ENCODE peak calls at places on chromosome 12, in seven cellular contexts. One of them, this sample, is unnamed.

GRCh38 chr12:39103552-39104165 is 198.3 kb upstream of the CPNE8 start:
- DNase-seq in body of pancreas: no peak
- DNase-seq in tibial artery: no peak
- DNase-seq in cardiac muscle cell: peak; percentile 82
- DNase-seq in B cell: peak; percentile 40
- DNase-seq in GM13977: peak; percentile 62
- DNase-seq in tibial nerve: peak; percentile 37
- DNase-seq in this sample: no peak

GRCh38 chr12:8698132-8698829 is 490 bp downstream of the RIMKLB start:
- DNase-seq in B cell: peak; percentile 86
- DNase-seq in tibial nerve: peak; percentile 57
- DNase-seq in tibial artery: peak; percentile 87
- DNase-seq in GM13977: peak; percentile 53
- DNase-seq in body of pancreas: peak; percentile 69
- DNase-seq in cardiac muscle cell: peak; percentile 78
- DNase-seq in this sample: peak; percentile 41

GRCh38 chr12:112198120-112198733 is 72.9 kb downstream of the TRAFD1 start:
- DNase-seq in cardiac muscle cell: peak; percentile 86
- DNase-seq in body of pancreas: peak; percentile 68
- DNase-seq in tibial artery: no peak
- DNase-seq in B cell: peak; percentile 62
- DNase-seq in GM13977: peak; percentile 75
- DNase-seq in tibial nerve: no peak
- DNase-seq in this sample: no peak

GRCh38 chr12:128844031-128844635 is 9.1 kb upstream of the GLT1D1 start:
- DNase-seq in GM13977: no peak
- DNase-seq in tibial artery: no peak
- DNase-seq in tibial nerve: no peak
- DNase-seq in cardiac muscle cell: no peak
- DNase-seq in B cell: peak; percentile 35
- DNase-seq in body of pancreas: no peak
- DNase-seq in this sample: no peak

GRCh38 chr12:53042607-53043454 is 7.0 kb upstream of the TNS2 start:
- DNase-seq in tibial nerve: peak; percentile 5
- DNase-seq in GM13977: no peak
- DNase-seq in B cell: no peak
- DNase-seq in body of pancreas: no peak
- DNase-seq in tibial artery: no peak
- DNase-seq in cardiac muscle cell: no peak
- DNase-seq in this sample: no peak

GRCh38 chr12:63897931-63898330 is 53.4 kb downstream of the SRGAP1 start:
- DNase-seq in cardiac muscle cell: no peak
- DNase-seq in tibial artery: no peak
- DNase-seq in body of pancreas: peak; percentile 36
- DNase-seq in GM13977: no peak
- DNase-seq in tibial nerve: no peak
- DNase-seq in B cell: no peak
- DNase-seq in this sample: no peak

GRCh38 chr12:12327802-12328201 is 22.2 kb downstream of the MANSC1 start:
- DNase-seq in tibial artery: no peak
- DNase-seq in GM13977: peak; percentile 73
- DNase-seq in B cell: peak; percentile 50
- DNase-seq in cardiac muscle cell: peak; percentile 71
- DNase-seq in tibial nerve: peak; percentile 62
- DNase-seq in body of pancreas: no peak
- DNase-seq in this sample: no peak

GRCh38 chr12:26018926-26019325 is 60.4 kb downstream of the RASSF8 start:
- DNase-seq in B cell: no peak
- DNase-seq in body of pancreas: no peak
- DNase-seq in tibial artery: no peak
- DNase-seq in GM13977: no peak
- DNase-seq in tibial nerve: no peak
- DNase-seq in cardiac muscle cell: no peak
- DNase-seq in this sample: no peak

GRCh38 chr12:102454808-102455760 is 25.3 kb downstream of the IGF1 start:
- DNase-seq in B cell: no peak
- DNase-seq in tibial nerve: peak; percentile 26
- DNase-seq in cardiac muscle cell: no peak
- DNase-seq in tibial artery: no peak
- DNase-seq in GM13977: no peak
- DNase-seq in body of pancreas: no peak
- DNase-seq in this sample: no peak

GRCh38 chr12:59383426-59383822 is 212.4 kb upstream of the SLC16A7 start:
- DNase-seq in GM13977: no peak
- DNase-seq in cardiac muscle cell: no peak
- DNase-seq in tibial nerve: no peak
- DNase-seq in B cell: no peak
- DNase-seq in body of pancreas: no peak
- DNase-seq in tibial artery: no peak
- DNase-seq in this sample: no peak

GRCh38 chr12:22684526-22685118 is 59.7 kb downstream of the ETNK1 start:
- DNase-seq in B cell: peak; percentile 41
- DNase-seq in tibial nerve: no peak
- DNase-seq in tibial artery: no peak
- DNase-seq in cardiac muscle cell: peak; percentile 66
- DNase-seq in GM13977: no peak
- DNase-seq in body of pancreas: no peak
- DNase-seq in this sample: no peak

GRCh38 chr12:50546441-50547318 is 41.9 kb downstream of the DIP2B start:
- DNase-seq in tibial artery: no peak
- DNase-seq in body of pancreas: no peak
- DNase-seq in B cell: no peak
- DNase-seq in GM13977: no peak
- DNase-seq in cardiac muscle cell: no peak
- DNase-seq in tibial nerve: no peak
- DNase-seq in this sample: no peak

GRCh38 chr12:28536088-28536487 is 345.8 kb downstream of the CCDC91 start:
- DNase-seq in cardiac muscle cell: no peak
- DNase-seq in tibial nerve: no peak
- DNase-seq in GM13977: no peak
- DNase-seq in body of pancreas: no peak
- DNase-seq in tibial artery: no peak
- DNase-seq in B cell: no peak
- DNase-seq in this sample: no peak

GRCh38 chr12:6570264-6570887 is 2.3 kb upstream of the NOP2 start:
- DNase-seq in B cell: peak; percentile 58
- DNase-seq in tibial nerve: no peak
- DNase-seq in tibial artery: no peak
- DNase-seq in cardiac muscle cell: peak; percentile 65
- DNase-seq in body of pancreas: peak; percentile 75
- DNase-seq in GM13977: peak; percentile 52
- DNase-seq in this sample: no peak

GRCh38 chr12:77667101-77667500 is 163.6 kb upstream of the NAV3 start:
- DNase-seq in tibial artery: no peak
- DNase-seq in B cell: no peak
- DNase-seq in body of pancreas: no peak
- DNase-seq in GM13977: no peak
- DNase-seq in cardiac muscle cell: no peak
- DNase-seq in tibial nerve: no peak
- DNase-seq in this sample: no peak

GRCh38 chr12:46268349-46268616 is 560 bp downstream of the SLC38A1 start:
- DNase-seq in body of pancreas: no peak
- DNase-seq in cardiac muscle cell: peak; percentile 43
- DNase-seq in GM13977: no peak
- DNase-seq in tibial nerve: no peak
- DNase-seq in B cell: no peak
- DNase-seq in tibial artery: no peak
- DNase-seq in this sample: no peak

GRCh38 chr12:15752780-15753179 is 36.4 kb downstream of the EPS8 start:
- DNase-seq in GM13977: no peak
- DNase-seq in body of pancreas: no peak
- DNase-seq in cardiac muscle cell: no peak
- DNase-seq in tibial nerve: no peak
- DNase-seq in B cell: no peak
- DNase-seq in tibial artery: no peak
- DNase-seq in this sample: no peak

GRCh38 chr12:48001426-48002178 is 2.7 kb downstream of the COL2A1 start:
- DNase-seq in cardiac muscle cell: peak; percentile 83
- DNase-seq in B cell: peak; percentile 38
- DNase-seq in tibial artery: peak; percentile 70
- DNase-seq in GM13977: peak; percentile 42
- DNase-seq in tibial nerve: no peak
- DNase-seq in body of pancreas: peak; percentile 58
- DNase-seq in this sample: no peak

GRCh38 chr12:122081697-122082221 is 3.2 kb downstream of the MLXIP start:
- DNase-seq in cardiac muscle cell: no peak
- DNase-seq in body of pancreas: peak; percentile 36
- DNase-seq in tibial nerve: peak; percentile 53
- DNase-seq in GM13977: peak; percentile 59
- DNase-seq in B cell: peak; percentile 54
- DNase-seq in tibial artery: peak; percentile 63
- DNase-seq in this sample: no peak

GRCh38 chr12:101743724-101744472 is 4.6 kb upstream of the SYCP3 start:
- DNase-seq in B cell: peak; percentile 88
- DNase-seq in tibial nerve: no peak
- DNase-seq in cardiac muscle cell: no peak
- DNase-seq in body of pancreas: peak; percentile 11
- DNase-seq in GM13977: peak; percentile 33
- DNase-seq in tibial artery: no peak
- DNase-seq in this sample: no peak

DNA sequence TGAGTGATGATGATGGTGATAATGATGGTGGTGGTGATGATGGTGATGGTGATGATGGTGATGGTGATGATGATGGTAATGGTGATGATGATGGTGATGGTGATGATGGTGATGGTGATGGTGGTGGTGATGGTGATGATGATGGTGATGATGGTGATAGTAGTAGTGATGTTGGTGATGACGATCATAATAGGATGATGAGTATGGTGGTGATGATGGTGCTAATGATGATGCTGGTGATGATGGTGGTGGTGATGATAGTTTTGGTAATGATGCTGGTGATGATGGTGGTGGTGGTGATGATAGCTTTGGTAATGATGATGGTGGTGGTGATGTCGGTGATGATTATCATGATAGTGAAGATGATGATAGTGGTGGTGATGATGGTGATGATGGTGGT is 171.5 kb upstream of the SFSWAP start:
- DNase-seq in tibial artery: no peak
- DNase-seq in cardiac muscle cell: no peak
- DNase-seq in body of pancreas: no peak
- DNase-seq in B cell: no peak
- DNase-seq in GM13977: no peak
- DNase-seq in tibial nerve: no peak
- DNase-seq in this sample: no peak
- TF ChIP-seq CTCF in tibial artery: no peak
- TF ChIP-seq CTCF in cardiac muscle cell: no peak
- TF ChIP-seq CTCF in body of pancreas: no peak
- TF ChIP-seq CTCF in B cell: no peak
- TF ChIP-seq CTCF in GM13977: no peak
- TF ChIP-seq CTCF in tibial nerve: no peak
- TF ChIP-seq CTCF in this sample: no peak

DNA sequence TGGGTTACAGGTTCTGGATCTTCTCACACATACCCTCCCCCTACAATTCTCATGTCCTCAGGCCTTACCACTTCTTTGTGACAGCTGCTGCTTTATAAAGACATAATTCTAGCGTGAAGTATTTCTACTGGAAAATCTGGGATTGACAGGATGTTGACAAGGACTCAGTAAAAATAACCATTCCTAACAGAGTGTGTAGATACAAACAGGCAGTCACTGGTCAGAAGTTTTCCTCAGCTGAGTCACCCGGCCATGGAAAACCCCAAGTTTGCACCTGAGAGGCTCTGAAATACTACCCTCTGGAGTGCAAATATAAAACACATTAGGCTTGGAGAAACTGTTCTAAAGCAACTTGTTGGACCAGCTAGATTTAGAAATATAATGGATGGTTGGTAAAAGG is 54.4 kb downstream of the SPPL3 start:
- DNase-seq in GM13977: no peak
- DNase-seq in tibial nerve: no peak
- DNase-seq in B cell: no peak
- DNase-seq in cardiac muscle cell: peak; percentile 59
- DNase-seq in tibial artery: no peak
- DNase-seq in body of pancreas: peak; percentile 25
- DNase-seq in this sample: no peak
- TF ChIP-seq CTCF in GM13977: no peak
- TF ChIP-seq CTCF in tibial nerve: no peak
- TF ChIP-seq CTCF in B cell: no peak
- TF ChIP-seq CTCF in cardiac muscle cell: no peak
- TF ChIP-seq CTCF in tibial artery: no peak
- TF ChIP-seq CTCF in body of pancreas: no peak
- TF ChIP-seq CTCF in this sample: no peak

DNA sequence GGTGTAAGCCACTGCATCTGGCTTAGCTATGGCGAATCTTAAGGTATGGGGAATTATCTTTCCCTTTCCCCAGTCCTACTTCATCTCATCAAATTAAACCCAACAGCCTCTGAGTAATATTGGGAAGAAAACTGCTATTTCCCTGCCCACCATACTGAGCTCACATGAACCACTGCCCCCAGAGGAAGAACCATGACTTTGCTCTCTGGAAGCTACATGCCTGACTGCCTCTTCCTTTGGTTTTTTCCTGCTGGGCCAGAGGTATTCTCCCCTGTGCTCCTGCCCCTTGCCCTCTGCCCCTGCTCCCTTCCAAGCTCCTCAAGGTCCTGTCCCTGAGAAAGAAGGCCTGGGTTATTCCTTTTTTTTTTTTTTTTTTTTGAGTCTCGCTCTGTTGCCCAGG is 15.2 kb downstream of the RILPL2 start:
- DNase-seq in GM13977: no peak
- DNase-seq in cardiac muscle cell: no peak
- DNase-seq in body of pancreas: no peak
- DNase-seq in tibial nerve: no peak
- DNase-seq in B cell: no peak
- DNase-seq in tibial artery: no peak
- DNase-seq in this sample: no peak
- TF ChIP-seq CTCF in GM13977: no peak
- TF ChIP-seq CTCF in cardiac muscle cell: no peak
- TF ChIP-seq CTCF in body of pancreas: no peak
- TF ChIP-seq CTCF in tibial nerve: no peak
- TF ChIP-seq CTCF in B cell: no peak
- TF ChIP-seq CTCF in tibial artery: no peak
- TF ChIP-seq CTCF in this sample: no peak

DNA sequence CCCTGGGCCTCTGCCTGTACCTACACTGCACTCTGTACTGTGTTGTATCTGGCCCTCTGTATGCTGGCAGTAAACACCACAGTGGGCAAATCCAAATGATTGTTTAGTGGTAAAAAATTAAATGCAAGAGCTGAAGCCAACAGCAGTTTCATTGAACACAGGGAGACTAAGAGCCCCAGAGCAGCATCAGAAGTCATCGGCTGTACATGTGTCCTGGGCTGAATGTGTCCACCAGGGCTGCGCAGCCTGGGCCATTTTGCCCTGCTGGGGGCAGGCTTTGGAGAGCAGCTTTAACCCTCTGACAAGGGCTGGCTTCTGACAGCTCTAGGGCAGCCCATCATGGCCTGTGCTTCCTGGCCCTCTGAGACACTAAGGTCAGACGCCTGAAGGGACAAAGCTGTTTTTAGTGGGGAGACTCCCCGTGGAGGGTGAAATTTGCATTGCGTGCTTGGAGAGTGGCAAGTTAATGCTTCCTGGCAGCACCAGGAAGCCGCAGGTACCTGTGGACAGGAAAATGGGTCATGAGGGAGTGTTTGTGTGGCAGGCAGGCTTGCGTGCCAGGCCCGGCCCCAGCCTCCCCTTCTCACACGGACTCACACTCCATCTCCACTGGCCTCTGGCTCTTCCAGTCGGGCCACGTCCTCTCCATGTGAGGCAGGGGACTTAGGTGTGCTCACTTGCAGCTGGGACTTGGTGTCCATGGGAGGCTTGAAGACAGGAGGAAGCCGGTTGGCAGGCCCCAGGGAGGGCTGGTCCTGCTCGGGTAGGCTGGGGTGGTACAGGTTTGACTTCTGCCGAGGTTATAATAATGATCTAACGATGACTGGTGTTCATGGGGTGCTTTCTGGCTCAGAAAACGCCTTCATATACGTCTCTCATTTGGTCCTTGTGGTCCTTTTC is 150.1 kb downstream of the TSPAN9 start:
- DNase-seq in B cell: no peak
- DNase-seq in cardiac muscle cell: no peak
- DNase-seq in tibial nerve: no peak
- DNase-seq in tibial artery: no peak
- DNase-seq in GM13977: no peak
- DNase-seq in body of pancreas: no peak
- DNase-seq in this sample: no peak
- TF ChIP-seq CTCF in B cell: no peak
- TF ChIP-seq CTCF in cardiac muscle cell: no peak
- TF ChIP-seq CTCF in tibial nerve: no peak
- TF ChIP-seq CTCF in tibial artery: no peak
- TF ChIP-seq CTCF in GM13977: no peak
- TF ChIP-seq CTCF in body of pancreas: no peak
- TF ChIP-seq CTCF in this sample: no peak

This sample was measured in mesothelial cell of epicardium.